ENCODE peak calls at places on chromosomes 4 and X, in five cellular contexts. E, J, V, G and S are unnamed samples.

GRCh38 chr4:8113611-8114343 is 44.8 kb downstream of the ABLIM2 start:
- DNase-seq in E (no peak), V (no peak), G (no peak), J (no peak), S (no peak)

GRCh38 chr4:139889901-139890300 is 224.3 kb downstream of the MGST2 start:
- DNase-seq in E (no peak), J (peak; percentile 42), G (no peak), V (no peak), S (no peak)

GRCh38 chr4:92969650-92970370 is 666.0 kb downstream of the GRID2 start:
- DNase-seq in J (no peak), V (peak; percentile 7), E (no peak), G (peak; percentile 82), S (no peak)

GRCh38 chr4:1593458-1593857 is 90.7 kb downstream of the FAM53A start:
- DNase-seq in E (no peak), V (no peak), G (no peak), J (peak; percentile 18), S (no peak)

GRCh38 chr4:99008051-99008450 is 12.5 kb downstream of the METAP1 start:
- DNase-seq in J (no peak), V (no peak), E (no peak), G (no peak), S (no peak)

GRCh38 chrX:2595258-2595657 is 94.5 kb upstream of the DHRSX start:
- DNase-seq in J (no peak), V (no peak), G (peak; percentile 50), E (no peak), S (no peak)

GRCh38 chr4:32475710-32476109 is 1755.5 kb downstream of the PCDH7 start:
- DNase-seq in J (no peak), E (no peak), V (no peak), G (no peak), S (no peak)

GRCh38 chrX:20571611-20572010 is 304.9 kb upstream of the RPS6KA3 start:
- DNase-seq in E (no peak), G (peak; percentile 3), J (no peak), V (no peak), S (no peak)

GRCh38 chrX:40097101-40097491 is 662 bp downstream of the BCOR start:
- DNase-seq in G (peak; percentile 27), E (no peak), J (no peak), V (no peak), S (no peak)

GRCh38 chr4:25927361-25928040 is 13.5 kb downstream of the SMIM20 start:
- DNase-seq in V (no peak), E (no peak), G (no peak), J (no peak), S (no peak)

GRCh38 chrX:63275127-63275526 is 76.0 kb downstream of the SPIN4 start:
- DNase-seq in J (peak; percentile 49), E (no peak), G (peak; percentile 35), V (peak; percentile 27), S (peak; percentile 52)

GRCh38 chrX:128616933-128617332 is 564.7 kb upstream of the ACTRT1 start:
- DNase-seq in J (no peak), G (no peak), E (no peak), V (no peak), S (no peak)

GRCh38 chr4:113064244-113064643 is 14.8 kb downstream of the ANK2 start:
- DNase-seq in G (no peak), J (no peak), E (no peak), V (no peak), S (peak; percentile 93)

GRCh38 chr4:112651641-112652040 is 14.7 kb downstream of the LARP7 start:
- DNase-seq in E (no peak), J (no peak), V (no peak), G (no peak), S (no peak)

GRCh38 chr4:153137677-153138630 is 66.3 kb upstream of the TRIM2 start:
- DNase-seq in V (no peak), E (no peak), G (no peak), J (peak; percentile 25), S (no peak)

GRCh38 chr4:186514271-186514950 is 41.0 kb downstream of the MTNR1A start:
- DNase-seq in E (no peak), V (no peak), G (peak; percentile 54), J (no peak), S (no peak)

GRCh38 chr4:87093443-87094123 is 126.8 kb downstream of the KLHL8 start:
- DNase-seq in V (peak; percentile 43), E (peak; percentile 44), G (peak; percentile 50), J (peak; percentile 38), S (peak; percentile 62)

GRCh38 chr4:93809773-93810172 is 18.8 kb upstream of the ATOH1 start:
- DNase-seq in V (no peak), G (no peak), E (no peak), J (no peak), S (no peak)

GRCh38 chr4:89056292-89056952 is 563 bp downstream of the FAM13A start:
- DNase-seq in V (no peak), G (no peak), J (no peak), E (no peak), S (no peak)

GRCh38 chrX:291411-291901 is 10.3 kb downstream of the PLCXD1 start:
- DNase-seq in G (no peak), V (no peak), E (no peak), J (no peak), S (peak; percentile 3)

GRCh38 chrX:143298663-143299241 is 218.5 kb downstream of the SPANXN3 start:
- DNase-seq in J (no peak), V (no peak), G (no peak), E (no peak), S (no peak)

GRCh38 chrX:9062621-9063020 is 28.7 kb upstream of the FAM9B start:
- DNase-seq in E (no peak), V (no peak), G (no peak), J (peak; percentile 21), S (peak; percentile 6)

GRCh38 chr4:56127698-56128097 is 179.0 kb downstream of the CEP135 start:
- DNase-seq in V (no peak), J (no peak), E (no peak), G (no peak), S (no peak)

GRCh38 chrX:123267220-123267619 is 83.1 kb downstream of the GRIA3 start:
- DNase-seq in V (peak; percentile 0), J (no peak), E (no peak), G (peak; percentile 51), S (no peak)

GRCh38 chr4:83629945-83630684 is 94.2 kb downstream of the GPAT3 start:
- DNase-seq in J (no peak), E (no peak), G (peak; percentile 36), V (peak; percentile 21), S (no peak)

GRCh38 chrX:45479835-45480422 is 279.3 kb upstream of the DIPK2B start:
- DNase-seq in E (no peak), J (no peak), G (peak; percentile 95), V (peak; percentile 68), S (no peak)

GRCh38 chrX:111394581-111394980 is 17.4 kb downstream of the DCX start:
- DNase-seq in E (no peak), V (no peak), G (no peak), J (no peak), S (no peak)

GRCh38 chr4:188110741-188111458 is 1.5 kb upstream of the TRIML2 start:
- DNase-seq in V (peak; percentile 31), J (no peak), G (peak; percentile 73), E (no peak), S (no peak)

GRCh38 chr4:124337874-124338273 is 374.7 kb downstream of the ANKRD50 start:
- DNase-seq in G (no peak), E (no peak), J (peak; percentile 24), V (no peak), S (no peak)

GRCh38 chr4:31674313-31674947 is 954.3 kb downstream of the PCDH7 start:
- DNase-seq in V (peak; percentile 16), J (no peak), E (no peak), G (no peak), S (peak; percentile 15)

GRCh38 chr4:6437682-6438264 is 34.6 kb downstream of the PPP2R2C start:
- DNase-seq in E (no peak), V (no peak), G (peak; percentile 6), J (no peak), S (no peak)

GRCh38 chr4:147683172-147683571 is 791 bp downstream of the PRMT9 start:
- DNase-seq in J (no peak), G (peak; percentile 18), V (peak; percentile 17), E (no peak), S (no peak)

GRCh38 chrX:41184312-41184711 is 99.1 kb downstream of the USP9X start:
- DNase-seq in V (no peak), J (no peak), G (no peak), E (no peak), S (no peak)